ENCODE peak calls at places on chromosomes 5 and 9, in eight cellular contexts. T is gastrocnemius medialis, M is lower leg skin, N is GM13976, H is colonic mucosa, D is hepatocyte, Q is choroid plexus epithelial cell, A is GM12878. J is an unnamed sample.

GRCh38 chr5:76652809-76653414 is 29.7 kb upstream of the F2RL2 start:
- DNase-seq in D (no peak), A (peak), N (no peak), H (no peak), M (no peak), Q (no peak), T (no peak), J (no peak)

GRCh38 chr9:91795500-91796241 is 154.4 kb downstream of the ROR2 start:
- DNase-seq in M (no peak), A (no peak), N (no peak), H (no peak), T (no peak), Q (peak), D (no peak), J (no peak)

GRCh38 chr5:179143446-179143845 is 83.3 kb downstream of the ZNF354C start:
- DNase-seq in D (peak), N (no peak), T (no peak), A (no peak), M (no peak), Q (peak), H (no peak), J (no peak)

GRCh38 chr9:12849486-12850010 is 74.7 kb downstream of the LURAP1L start:
- DNase-seq in D (no peak), N (no peak), A (no peak), Q (no peak), M (no peak), T (no peak), H (no peak), J (no peak)

GRCh38 chr5:59863777-59864176 is 29.7 kb downstream of the PDE4D start:
- DNase-seq in Q (peak), T (no peak), A (no peak), D (no peak), H (no peak), N (no peak), M (no peak), J (no peak)

GRCh38 chr9:36023260-36024048 is 13.3 kb upstream of the RECK start:
- DNase-seq in N (peak), M (peak), D (peak), A (peak), Q (peak), T (peak), H (peak), J (peak)

GRCh38 chr5:35736280-35736679 is 118.6 kb downstream of the SPEF2 start:
- DNase-seq in D (no peak), A (no peak), Q (no peak), T (no peak), N (no peak), H (no peak), M (no peak), J (no peak)

GRCh38 chr9:97987490-97987889 is 4.3 kb downstream of the ANP32B start:
- DNase-seq in D (no peak), T (no peak), Q (no peak), M (no peak), N (no peak), H (no peak), A (no peak), J (no peak)

GRCh38 chr5:75320341-75320740 is 16.7 kb upstream of the HMGCR start:
- DNase-seq in T (no peak), H (no peak), M (no peak), N (no peak), Q (peak), D (no peak), A (no peak), J (no peak)

GRCh38 chr5:158431369-158432029 is 572.6 kb upstream of the CLINT1 start:
- DNase-seq in N (no peak), M (peak), A (no peak), Q (peak), T (peak), H (peak), D (no peak), J (no peak)

GRCh38 chr9:101432171-101432570 is 3.4 kb downstream of the ALDOB start:
- DNase-seq in D (no peak), N (no peak), A (no peak), H (no peak), M (no peak), Q (no peak), T (no peak), J (no peak)

GRCh38 chr5:137613554-137614265 is 114.6 kb upstream of the SPOCK1 start:
- DNase-seq in N (no peak), A (no peak), Q (no peak), H (no peak), T (no peak), M (no peak), D (no peak), J (no peak)

GRCh38 chr5:135977375-135977928 is 22.7 kb upstream of the LECT2 start:
- DNase-seq in M (peak), T (peak), D (peak), N (peak), H (peak), A (no peak), Q (peak), J (peak)

GRCh38 chr5:6488021-6488420 is 39.4 kb downstream of the UBE2QL1 start:
- DNase-seq in T (no peak), M (no peak), Q (no peak), A (no peak), N (no peak), D (no peak), H (no peak), J (no peak)

GRCh38 chr9:99282406-99282805 is 60.3 kb downstream of the SEC61B start:
- DNase-seq in M (no peak), A (no peak), T (no peak), H (no peak), D (no peak), Q (no peak), N (no peak), J (no peak)

GRCh38 chr9:37374892-37375291 is 47.6 kb upstream of the GRHPR start:
- DNase-seq in M (no peak), Q (no peak), H (no peak), T (no peak), D (no peak), N (peak), A (peak), J (no peak)
- TF ChIP-seq CTCF in M (no peak), Q (no peak), H (no peak), T (no peak), D (no peak), N (peak), A (no peak), J (no peak)

GRCh38 chr9:15277400-15278137 is 29.4 kb downstream of the TTC39B start:
- DNase-seq in N (peak), Q (peak), M (no peak), D (no peak), A (no peak), H (no peak), T (no peak), J (no peak)
- TF ChIP-seq CTCF in N (no peak), Q (peak), M (no peak), D (peak), A (peak), H (peak), T (peak), J (peak)

GRCh38 chr9:69546265-69546664 is 125.9 kb downstream of the APBA1 start:
- DNase-seq in H (peak), D (peak), Q (no peak), M (no peak), N (no peak), A (no peak), T (no peak), J (no peak)
- TF ChIP-seq CTCF in H (peak), D (peak), Q (peak), M (no peak), N (no peak), A (peak), T (no peak), J (peak)

DNA sequence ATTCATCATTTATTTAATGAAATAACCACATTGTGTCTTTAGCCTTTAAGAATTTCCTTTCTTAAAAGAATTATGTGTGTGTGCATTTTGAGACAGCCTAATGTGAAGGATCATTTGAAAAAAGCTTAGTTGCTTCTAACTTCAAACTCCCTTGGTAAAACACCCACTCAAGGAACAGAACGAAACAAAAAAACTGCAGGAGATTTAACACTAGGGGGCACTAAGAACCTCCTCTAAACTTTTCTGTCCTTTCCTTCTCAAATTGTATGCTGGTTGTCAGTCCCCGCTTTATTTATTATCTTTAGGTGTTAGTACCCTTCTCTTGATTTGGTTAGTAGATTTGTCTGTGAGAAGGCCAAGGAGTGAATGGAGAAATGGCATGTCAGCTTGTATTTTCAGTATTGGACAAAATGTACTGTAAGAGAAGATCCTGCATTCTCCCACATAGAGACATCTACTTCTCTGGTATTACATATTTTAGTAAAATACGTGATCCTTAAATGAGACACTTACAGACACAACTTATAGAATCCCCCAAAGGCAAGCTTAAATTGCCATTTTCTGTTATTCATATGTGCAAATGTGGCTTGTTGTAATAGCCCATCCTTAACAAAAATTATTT is 229.7 kb downstream of the MRPS30 start:
- DNase-seq in A (no peak), N (peak), Q (peak), M (no peak), H (no peak), D (peak), T (no peak), J (no peak)
- TF ChIP-seq CTCF in A (peak), N (no peak), Q (peak), M (no peak), H (peak), D (peak), T (peak), J (peak)

GRCh38 chr9:81628897-81629296 is 60.5 kb downstream of the TLE1 start:
- DNase-seq in H (no peak), M (no peak), Q (no peak), N (no peak), T (no peak), D (no peak), A (no peak), J (no peak)

GRCh38 chr9:81625969-81626368 is 63.4 kb downstream of the TLE1 start:
- DNase-seq in H (no peak), N (no peak), M (no peak), D (no peak), T (no peak), Q (no peak), A (no peak), J (no peak)

GRCh38 chr9:81623778-81624177 is 65.6 kb downstream of the TLE1 start:
- DNase-seq in M (no peak), A (no peak), N (no peak), T (no peak), Q (no peak), D (no peak), H (no peak), J (no peak)

GRCh38 chr9:81627481-81627880 is 61.9 kb downstream of the TLE1 start:
- DNase-seq in D (no peak), H (no peak), T (no peak), M (no peak), A (no peak), N (no peak), Q (no peak), J (no peak)

DNA sequence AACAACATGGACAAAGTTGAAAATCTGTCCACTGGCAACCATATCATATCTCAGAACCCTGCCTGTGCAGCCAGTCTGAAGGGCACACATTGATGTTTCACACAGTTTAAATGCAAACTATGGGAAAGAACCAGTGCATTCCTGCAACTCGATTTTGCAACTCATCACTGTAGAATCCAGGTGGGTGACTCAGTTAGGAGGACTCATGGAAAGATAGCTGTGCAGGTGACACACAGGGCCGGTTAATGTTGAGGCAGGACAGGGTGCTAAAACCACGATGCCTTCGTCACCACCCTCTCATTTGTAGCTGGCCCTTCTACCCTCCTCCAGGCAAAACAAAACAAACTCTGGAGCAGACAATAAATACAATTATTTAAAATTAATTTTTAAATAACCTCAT is 62.8 kb downstream of the TLE1 start:
- DNase-seq in H (no peak), Q (peak), T (no peak), N (no peak), A (no peak), D (peak), M (no peak), J (no peak)
- TF ChIP-seq CTCF in H (no peak), Q (no peak), T (no peak), N (no peak), A (no peak), D (no peak), M (no peak), J (no peak)